ENCODE peak calls at places on chromosomes 4 and X, in seven cellular contexts. Q is NCI-H2081; A is NCI-H345; X is left ventricle myocardium inferior; B is stimulated activated CD8-positive, alpha-beta memory T cell treated with anti-CD3 and anti-CD28 coated beads, Interleukin-2, amount 100 ng/mL, for 48 hours; D is stomach; Y is HS-27A. G is an unnamed sample.

GRCh38 chrX:119429471-119429870 is 30.3 kb downstream of the SLC25A43 start:
- DNase-seq in D (no peak), Q (no peak), X (no peak), B (no peak), Y (no peak), A (no peak), G (no peak)

GRCh38 chrX:153967536-153968214 is 3.9 kb downstream of the HCFC1 start:
- DNase-seq in Y (no peak), X (no peak), A (no peak), B (no peak), D (no peak), Q (no peak), G (peak)

GRCh38 chrX:119942831-119943184 is 743 bp downstream of the NKAP start:
- DNase-seq in B (no peak), X (no peak), Y (no peak), A (no peak), D (no peak), Q (peak), G (no peak)

GRCh38 chr4:5755679-5756078 is 44.7 kb downstream of the EVC start:
- DNase-seq in X (no peak), Q (no peak), D (no peak), A (no peak), B (no peak), Y (no peak), G (no peak)

GRCh38 chr4:58936436-58936835 is 1826.3 kb upstream of the IGFBP7 start:
- DNase-seq in Y (no peak), Q (no peak), X (no peak), A (no peak), B (no peak), D (no peak), G (no peak)

GRCh38 chr4:15918484-15919129 is 19.9 kb downstream of the FGFBP1 start:
- DNase-seq in Q (no peak), Y (no peak), B (no peak), D (peak), X (no peak), A (no peak), G (no peak)

GRCh38 chr4:52051213-52051614 is at the start of gene SPATA18:
- DNase-seq in B (no peak), D (peak), A (peak), Y (no peak), X (peak), Q (no peak), G (no peak)

GRCh38 chr4:6856391-6856790 is 53.2 kb upstream of the TBC1D14 start:
- DNase-seq in B (no peak), X (no peak), A (no peak), Y (no peak), D (no peak), Q (no peak), G (no peak)

GRCh38 chr4:16779028-16779675 is 119.3 kb downstream of the LDB2 start:
- DNase-seq in D (no peak), X (no peak), Y (no peak), B (no peak), Q (no peak), A (no peak), G (no peak)

GRCh38 chrX:112913807-112914206 is 73.2 kb upstream of the AMOT start:
- DNase-seq in D (no peak), Q (no peak), B (no peak), A (no peak), X (no peak), Y (no peak), G (no peak)

GRCh38 chr4:1249731-1250526 is 999 bp upstream of the CTBP1 start:
- DNase-seq in Q (peak), D (no peak), A (peak), X (no peak), Y (no peak), B (peak), G (no peak)

GRCh38 chr4:158371158-158371557 is 150.5 kb upstream of the RXFP1 start:
- DNase-seq in X (no peak), A (no peak), B (no peak), D (no peak), Q (no peak), Y (peak), G (no peak)

GRCh38 chrX:130082244-130083106 is 27.8 kb downstream of the ELF4 start:
- DNase-seq in A (no peak), X (peak), B (peak), Y (no peak), Q (no peak), D (peak), G (peak)

GRCh38 chrX:114800719-114801118 is 216.7 kb downstream of the IL13RA2 start:
- DNase-seq in Y (no peak), A (no peak), Q (no peak), D (no peak), B (no peak), X (no peak), G (no peak)

GRCh38 chr4:147287588-147287890 is 193.4 kb upstream of the EDNRA start:
- DNase-seq in D (no peak), B (no peak), Y (no peak), A (no peak), X (no peak), Q (no peak), G (no peak)

GRCh38 chrX:151488677-151489076 is 74.8 kb upstream of the PASD1 start:
- DNase-seq in B (no peak), X (no peak), D (no peak), A (no peak), Y (no peak), Q (no peak), G (no peak)

GRCh38 chr4:61992351-61992750 is 792.2 kb downstream of the ADGRL3 start:
- DNase-seq in Y (no peak), D (no peak), A (no peak), B (no peak), X (no peak), Q (peak), G (no peak)

GRCh38 chr4:57154191-57154590 is 44.0 kb upstream of the IGFBP7 start:
- DNase-seq in B (no peak), X (no peak), A (no peak), D (no peak), Y (no peak), Q (no peak), G (no peak)

GRCh38 chrX:17167915-17168314 is 207.1 kb upstream of the NHS start:
- DNase-seq in X (no peak), A (no peak), B (no peak), Q (no peak), D (no peak), Y (no peak), G (no peak)

GRCh38 chr4:106422766-106423165 is 54.2 kb upstream of the GIMD1 start:
- DNase-seq in Q (no peak), Y (no peak), D (no peak), A (no peak), X (no peak), B (no peak), G (no peak)

GRCh38 chrX:81261576-81261975 is 59.7 kb downstream of the SH3BGRL start:
- DNase-seq in A (no peak), Q (no peak), B (no peak), Y (no peak), D (no peak), X (no peak), G (no peak)

GRCh38 chr4:5568931-5569330 is 139.4 kb downstream of the EVC2 start:
- DNase-seq in D (no peak), Y (no peak), Q (no peak), A (peak), X (no peak), B (no peak), G (no peak)

GRCh38 chrX:119853449-119853848 is 686 bp upstream of the UPF3B start:
- DNase-seq in Y (no peak), B (no peak), A (no peak), X (no peak), D (no peak), Q (peak), G (no peak)

GRCh38 chrX:13747836-13748235 is 13.3 kb downstream of the OFD1 start:
- DNase-seq in A (no peak), B (no peak), D (peak), Y (no peak), X (peak), Q (peak), G (no peak)

GRCh38 chrX:45668686-45669443 is 468.2 kb upstream of the DIPK2B start:
- DNase-seq in B (no peak), Y (peak), D (no peak), X (no peak), Q (no peak), A (peak), G (no peak)

GRCh38 chr4:114019972-114020358 is 40.5 kb upstream of the ARSJ start:
- DNase-seq in D (no peak), A (no peak), Y (no peak), Q (no peak), B (no peak), X (no peak), G (no peak)

GRCh38 chr4:185640809-185641675 is 105.7 kb upstream of the PDLIM3 start:
- DNase-seq in A (peak), Y (peak), D (no peak), X (no peak), Q (peak), B (no peak), G (no peak)

GRCh38 chrX:69951756-69952155 is 98.0 kb downstream of the AWAT2 start:
- DNase-seq in Y (no peak), Q (no peak), B (no peak), X (no peak), D (no peak), A (no peak), G (no peak)

GRCh38 chr4:27278615-27279014 is 418.0 kb downstream of the STIM2 start:
- DNase-seq in X (no peak), D (no peak), A (no peak), Y (no peak), B (no peak), Q (no peak), G (no peak)

GRCh38 chr4:6059375-6059805 is 41.2 kb upstream of the C4orf50 start:
- DNase-seq in Q (no peak), B (no peak), X (no peak), Y (no peak), A (no peak), D (no peak), G (no peak)

GRCh38 chr4:27005512-27006246 is 145.0 kb downstream of the STIM2 start:
- DNase-seq in Q (no peak), Y (peak), A (no peak), B (no peak), X (no peak), D (no peak), G (no peak)

G was measured in naive thymus-derived CD4-positive, alpha-beta T cell.